ENCODE peak calls at places on chromosome 13, in seven cellular contexts. B is GM23248; E is astrocyte; H is dorsolateral prefrontal cortex; A is CD8-positive, alpha-beta T cell; Q is heart right ventricle; U is upper lobe of right lung. Z is an unnamed sample.

GRCh38 chr13:38582133-38582532 is 104.7 kb upstream of the FREM2 start:
- DNase-seq in H (no peak), A (no peak), E (peak), U (no peak), B (peak), Q (no peak), Z (no peak)

GRCh38 chr13:72850959-72851677 is 69.2 kb downstream of the PIBF1 start:
- DNase-seq in E (no peak), Q (no peak), B (no peak), H (no peak), U (no peak), A (no peak), Z (no peak)

GRCh38 chr13:40520916-40521315 is 145.5 kb downstream of the FOXO1 start:
- DNase-seq in U (no peak), A (no peak), Q (no peak), H (no peak), E (no peak), B (no peak), Z (no peak)

GRCh38 chr13:105202384-105202783 is 1333.1 kb downstream of the EFNB2 start:
- DNase-seq in E (peak), U (no peak), Q (no peak), H (no peak), A (no peak), B (no peak), Z (no peak)

GRCh38 chr13:74128171-74128767 is 5.9 kb downstream of the KLF12 start:
- DNase-seq in B (peak), E (peak), A (no peak), U (no peak), Q (no peak), H (no peak), Z (no peak)

GRCh38 chr13:36630181-36630806 is 43.5 kb upstream of the SERTM1 start:
- DNase-seq in B (no peak), U (no peak), A (no peak), E (no peak), H (no peak), Q (no peak), Z (no peak)

GRCh38 chr13:78978381-78978998 is 319.5 kb upstream of the OBI1 start:
- DNase-seq in U (no peak), B (peak), H (no peak), E (peak), Q (no peak), A (no peak), Z (peak)

GRCh38 chr13:73179906-73180305 is 121.1 kb downstream of the KLF5 start:
- DNase-seq in H (no peak), B (no peak), E (no peak), U (no peak), A (no peak), Q (no peak), Z (no peak)

GRCh38 chr13:71051573-71051972 is 815.4 kb downstream of the DACH1 start:
- DNase-seq in B (no peak), U (no peak), H (no peak), A (no peak), Q (no peak), E (no peak), Z (no peak)

GRCh38 chr13:106138620-106139019 is 396.8 kb downstream of the EFNB2 start:
- DNase-seq in U (no peak), E (no peak), B (no peak), Q (no peak), A (no peak), H (no peak), Z (no peak)

GRCh38 chr13:75839418-75839817 is 203.3 kb downstream of the LMO7 start:
- DNase-seq in A (no peak), U (no peak), Q (no peak), B (no peak), H (no peak), E (no peak), Z (no peak)

GRCh38 chr13:66853559-66853958 is 376.6 kb downstream of the PCDH9 start:
- DNase-seq in H (no peak), B (no peak), A (no peak), E (no peak), Q (no peak), U (no peak), Z (no peak)

GRCh38 chr13:24167666-24168391 is 7.3 kb downstream of the SPATA13 start:
- DNase-seq in A (no peak), Q (no peak), U (no peak), E (no peak), H (no peak), B (peak), Z (no peak)
- H3K27ac ChIP-seq in A (no peak), Q (no peak), U (no peak), E (peak), H (peak), B (peak), Z (peak)

GRCh38 chr13:76992548-76993001 is 694 bp downstream of the CLN5 start:
- DNase-seq in E (peak), Q (no peak), U (peak), A (peak), H (no peak), B (peak), Z (peak)

GRCh38 chr13:76994281-76994680 is 2.4 kb downstream of the CLN5 start:
- DNase-seq in A (no peak), U (no peak), E (no peak), B (peak), H (no peak), Q (no peak), Z (no peak)

GRCh38 chr13:76993021-76993420 is 1.1 kb downstream of the CLN5 start:
- DNase-seq in H (no peak), Q (no peak), E (peak), U (no peak), B (peak), A (no peak), Z (no peak)

GRCh38 chr13:76991796-76992547 is at the start of gene CLN5:
- DNase-seq in E (peak), B (peak), Q (peak), A (peak), H (peak), U (peak), Z (peak)

DNA sequence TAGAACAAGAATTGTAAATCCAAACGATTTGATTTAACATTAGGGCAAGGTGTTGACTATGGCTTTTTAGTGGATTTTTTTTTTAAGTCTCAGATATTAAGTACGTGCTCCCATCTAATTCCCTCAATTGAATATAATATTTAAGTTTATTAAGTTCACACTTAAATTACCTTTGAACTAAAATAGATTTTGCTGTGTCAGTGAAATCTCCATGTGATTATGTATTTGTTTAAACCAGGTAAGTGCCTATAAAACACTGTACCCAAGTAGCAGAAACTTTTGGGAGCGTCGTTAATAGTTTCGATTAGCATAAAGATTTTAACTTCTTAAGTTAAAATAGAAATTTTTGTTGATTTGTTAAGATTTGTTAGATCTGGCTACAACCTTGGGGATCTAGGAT is 1.6 kb downstream of the CLN5 start:
- DNase-seq in B (no peak), E (no peak), Q (no peak), A (no peak), U (no peak), H (no peak), Z (no peak)
- H3K27ac ChIP-seq in B (peak), E (no peak), Q (no peak), A (no peak), U (no peak), H (no peak), Z (no peak)

DNA sequence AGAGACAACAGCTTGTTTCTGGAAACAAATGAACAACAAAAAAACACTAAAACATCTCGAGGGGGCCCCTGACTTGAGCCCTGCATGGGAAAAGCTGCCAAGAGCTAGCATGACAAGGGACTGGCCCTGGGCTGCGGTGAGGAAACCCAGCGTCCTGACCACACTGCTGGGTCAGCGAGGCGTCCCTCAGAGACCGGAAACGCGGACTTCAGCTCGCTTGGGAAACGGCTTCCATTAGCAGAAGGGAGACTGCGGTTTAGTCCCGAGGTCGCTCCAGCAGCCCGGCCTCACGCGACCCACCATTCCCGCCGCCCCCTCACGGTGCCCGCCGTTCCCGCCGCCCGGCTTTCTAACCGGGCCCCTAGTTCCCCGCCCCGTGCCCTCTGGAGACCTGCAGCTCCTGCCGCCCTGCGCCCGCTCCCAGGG is 630 bp downstream of the CCDC122 start:
- DNase-seq in B (peak), Q (peak), A (peak), E (peak), H (peak), U (peak), Z (peak)
- H3K27ac ChIP-seq in B (peak), Q (peak), A (no peak), E (peak), H (peak), U (peak), Z (peak)

DNA sequence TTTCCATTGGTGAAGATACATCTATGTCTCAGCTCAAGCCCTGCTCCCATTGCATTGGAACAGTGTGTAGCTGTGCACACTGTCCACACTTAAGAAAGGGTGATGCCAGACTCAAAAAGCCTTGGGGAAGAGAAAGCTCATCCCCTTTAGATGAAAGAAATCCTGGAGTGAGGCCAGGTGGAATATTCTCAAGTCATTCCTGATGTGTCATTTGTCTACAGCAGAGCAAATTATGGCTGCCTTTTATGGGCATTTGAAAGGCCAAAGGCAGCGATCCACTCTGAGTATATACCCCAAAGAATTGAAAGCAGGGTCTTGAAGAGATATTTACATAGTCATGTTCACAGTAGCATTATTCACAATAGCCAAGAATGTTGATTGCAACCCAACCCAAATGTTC is 214.7 kb downstream of the KCNRG start:
- DNase-seq in A (no peak), H (no peak), Q (no peak), E (peak), U (no peak), B (peak), Z (no peak)
- H3K27ac ChIP-seq in A (no peak), H (no peak), Q (no peak), E (no peak), U (peak), B (no peak), Z (no peak)

DNA sequence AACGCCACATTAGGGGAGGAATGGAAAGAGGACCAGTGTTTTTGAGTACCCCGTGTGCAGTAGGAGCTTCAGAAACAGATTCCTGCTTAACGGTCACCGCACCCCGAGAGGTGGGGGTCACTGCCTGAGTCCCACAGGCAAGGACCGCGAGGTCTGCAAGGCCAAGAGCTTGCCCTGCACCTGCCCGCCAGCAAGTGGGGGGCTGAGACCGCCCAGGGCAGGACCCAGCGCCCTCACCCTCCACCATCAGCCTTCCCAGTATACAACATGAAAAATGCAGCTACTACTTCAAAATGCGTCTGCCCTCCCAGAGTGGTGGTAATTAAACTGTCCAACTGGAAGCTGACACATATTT is 44.9 kb downstream of the COL4A1 start:
- DNase-seq in U (no peak), E (no peak), A (no peak), B (no peak), H (no peak), Q (no peak), Z (no peak)
- H3K27ac ChIP-seq in U (no peak), E (no peak), A (no peak), B (no peak), H (no peak), Q (peak), Z (no peak)